ENCODE peak calls at places on chromosomes 13 and 19, in seven cellular contexts. One of them, this sample, is unnamed.

GRCh38 chr19:41774515-41774980 is 19.2 kb downstream of the CEACAM6 start:
- DNase-seq in OCI-LY7: no peak
- DNase-seq in HFFc6: no peak
- DNase-seq in GM06990: no peak
- DNase-seq in uterus: no peak
- DNase-seq in neural crest cell: no peak
- DNase-seq in foreskin fibroblast: no peak
- DNase-seq in this sample: no peak

GRCh38 chr19:45822716-45823115 is 7.6 kb upstream of the RSPH6A start:
- DNase-seq in GM06990: no peak
- DNase-seq in HFFc6: no peak
- DNase-seq in neural crest cell: no peak
- DNase-seq in uterus: no peak
- DNase-seq in foreskin fibroblast: no peak
- DNase-seq in OCI-LY7: no peak
- DNase-seq in this sample: no peak

GRCh38 chr13:32938907-32939306 is 77.3 kb upstream of the KL start:
- DNase-seq in HFFc6: peak; percentile 20
- DNase-seq in foreskin fibroblast: peak; percentile 14
- DNase-seq in OCI-LY7: no peak
- DNase-seq in uterus: no peak
- DNase-seq in GM06990: no peak
- DNase-seq in neural crest cell: no peak
- DNase-seq in this sample: no peak

GRCh38 chr19:1956143-1956537 is 15.2 kb downstream of the CSNK1G2 start:
- DNase-seq in foreskin fibroblast: no peak
- DNase-seq in neural crest cell: no peak
- DNase-seq in OCI-LY7: no peak
- DNase-seq in HFFc6: no peak
- DNase-seq in GM06990: no peak
- DNase-seq in uterus: no peak
- DNase-seq in this sample: no peak

GRCh38 chr19:10289167-10289835 is 451 bp upstream of the ICAM5 start:
- DNase-seq in uterus: no peak
- DNase-seq in foreskin fibroblast: peak; percentile 81
- DNase-seq in GM06990: peak; percentile 86
- DNase-seq in OCI-LY7: peak; percentile 89
- DNase-seq in neural crest cell: no peak
- DNase-seq in HFFc6: peak; percentile 78
- DNase-seq in this sample: peak; percentile 57

GRCh38 chr13:94351292-94352000 is 128.0 kb downstream of the DCT start:
- DNase-seq in neural crest cell: no peak
- DNase-seq in HFFc6: peak; percentile 76
- DNase-seq in OCI-LY7: no peak
- DNase-seq in foreskin fibroblast: peak; percentile 72
- DNase-seq in GM06990: no peak
- DNase-seq in uterus: no peak
- DNase-seq in this sample: no peak

GRCh38 chr19:1214862-1215731 is 9.5 kb downstream of the STK11 start:
- DNase-seq in uterus: no peak
- DNase-seq in foreskin fibroblast: no peak
- DNase-seq in HFFc6: peak; percentile 61
- DNase-seq in GM06990: peak; percentile 6
- DNase-seq in OCI-LY7: no peak
- DNase-seq in neural crest cell: no peak
- DNase-seq in this sample: no peak

GRCh38 chr19:17873661-17874422 is 2.1 kb downstream of the SLC5A5 start:
- DNase-seq in GM06990: peak; percentile 79
- DNase-seq in uterus: no peak
- DNase-seq in OCI-LY7: peak; percentile 78
- DNase-seq in foreskin fibroblast: no peak
- DNase-seq in neural crest cell: peak; percentile 58
- DNase-seq in HFFc6: no peak
- DNase-seq in this sample: peak; percentile 50

GRCh38 chr19:3494051-3494450 is 6.4 kb downstream of the DOHH start:
- DNase-seq in OCI-LY7: peak; percentile 25
- DNase-seq in neural crest cell: no peak
- DNase-seq in GM06990: no peak
- DNase-seq in HFFc6: no peak
- DNase-seq in foreskin fibroblast: no peak
- DNase-seq in uterus: no peak
- DNase-seq in this sample: no peak

GRCh38 chr19:5235458-5236219 is 105.0 kb downstream of the PTPRS start:
- DNase-seq in foreskin fibroblast: no peak
- DNase-seq in GM06990: no peak
- DNase-seq in uterus: no peak
- DNase-seq in HFFc6: no peak
- DNase-seq in neural crest cell: no peak
- DNase-seq in OCI-LY7: no peak
- DNase-seq in this sample: no peak
- TF ChIP-seq CTCF in foreskin fibroblast: no peak
- TF ChIP-seq CTCF in GM06990: no peak
- TF ChIP-seq CTCF in uterus: no peak
- TF ChIP-seq CTCF in HFFc6: no peak
- TF ChIP-seq CTCF in neural crest cell: no peak
- TF ChIP-seq CTCF in OCI-LY7: no peak
- TF ChIP-seq CTCF in this sample: no peak

DNA sequence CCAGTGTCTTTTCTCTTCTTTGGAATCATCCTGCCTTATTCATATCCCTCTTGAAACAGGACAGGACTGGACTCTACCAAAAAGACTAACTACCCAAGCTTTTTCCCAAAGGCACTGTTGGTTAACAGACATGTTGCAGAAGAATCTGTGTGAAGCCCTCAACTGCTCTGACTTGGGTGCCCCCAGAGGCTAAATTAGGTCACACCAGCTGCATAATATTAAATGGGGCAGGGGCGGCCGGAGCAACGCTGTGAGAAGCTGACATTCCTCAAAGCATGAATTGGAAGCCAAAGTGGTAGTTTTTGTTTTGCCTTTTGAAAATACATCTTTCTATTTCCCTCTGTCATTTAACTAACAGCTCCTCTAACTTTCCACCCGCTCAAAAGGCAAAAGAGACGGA is 185.9 kb downstream of the LHFPL6 start:
- DNase-seq in HFFc6: peak; percentile 8
- DNase-seq in OCI-LY7: peak; percentile 39
- DNase-seq in GM06990: no peak
- DNase-seq in neural crest cell: peak; percentile 40
- DNase-seq in uterus: no peak
- DNase-seq in foreskin fibroblast: no peak
- DNase-seq in this sample: no peak
- TF ChIP-seq CTCF in HFFc6: peak; percentile 60
- TF ChIP-seq CTCF in OCI-LY7: peak; percentile 66
- TF ChIP-seq CTCF in GM06990: no peak
- TF ChIP-seq CTCF in neural crest cell: peak; percentile 55
- TF ChIP-seq CTCF in uterus: no peak
- TF ChIP-seq CTCF in foreskin fibroblast: peak; percentile 5
- TF ChIP-seq CTCF in this sample: no peak

DNA sequence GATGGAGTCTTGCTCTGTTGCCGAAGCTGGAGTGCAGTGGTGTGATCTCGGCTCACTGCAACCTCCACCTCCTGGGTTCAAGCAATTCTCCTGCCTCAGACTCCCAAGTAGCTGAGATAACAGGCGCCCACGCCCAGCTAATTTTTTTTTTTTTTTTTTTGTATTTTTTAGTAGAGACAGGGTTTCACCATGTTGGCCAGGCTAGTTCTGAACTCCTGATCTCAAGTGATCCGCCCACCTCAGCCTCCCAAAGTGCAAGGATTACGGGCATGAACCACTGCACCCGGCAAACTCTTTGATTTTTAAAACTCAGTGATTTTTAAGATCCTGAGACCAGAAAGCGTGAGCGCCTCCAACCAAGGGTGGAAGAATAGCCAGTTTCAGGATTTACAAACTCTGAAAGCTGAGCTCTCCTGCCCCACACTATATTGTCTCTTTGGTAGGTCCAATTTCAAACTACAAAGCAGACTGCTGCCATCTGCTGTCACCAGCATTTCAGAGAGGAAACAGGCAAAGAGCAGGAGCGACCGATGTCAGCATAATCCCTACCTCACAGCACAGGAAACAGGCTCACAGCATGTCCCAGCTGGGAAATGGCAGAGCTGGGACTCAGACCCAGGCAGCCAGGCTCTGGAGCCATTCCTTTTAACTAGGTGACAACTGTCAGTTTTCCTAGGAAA is 9.2 kb downstream of the NOSIP start:
- DNase-seq in HFFc6: no peak
- DNase-seq in neural crest cell: no peak
- DNase-seq in GM06990: no peak
- DNase-seq in OCI-LY7: peak; percentile 42
- DNase-seq in uterus: no peak
- DNase-seq in foreskin fibroblast: no peak
- DNase-seq in this sample: no peak
- TF ChIP-seq CTCF in HFFc6: no peak
- TF ChIP-seq CTCF in neural crest cell: no peak
- TF ChIP-seq CTCF in GM06990: peak; percentile 8
- TF ChIP-seq CTCF in OCI-LY7: peak; percentile 68
- TF ChIP-seq CTCF in uterus: no peak
- TF ChIP-seq CTCF in foreskin fibroblast: no peak
- TF ChIP-seq CTCF in this sample: no peak

GRCh38 chr19:28560786-28561185 is 652.2 kb downstream of the UQCRFS1 start:
- DNase-seq in OCI-LY7: no peak
- DNase-seq in uterus: no peak
- DNase-seq in HFFc6: no peak
- DNase-seq in neural crest cell: no peak
- DNase-seq in foreskin fibroblast: no peak
- DNase-seq in GM06990: no peak
- DNase-seq in this sample: no peak

GRCh38 chr19:28556371-28556770 is 656.6 kb downstream of the UQCRFS1 start:
- DNase-seq in HFFc6: no peak
- DNase-seq in neural crest cell: no peak
- DNase-seq in GM06990: no peak
- DNase-seq in OCI-LY7: no peak
- DNase-seq in uterus: no peak
- DNase-seq in foreskin fibroblast: no peak
- DNase-seq in this sample: no peak

GRCh38 chr19:28555317-28555716 is 657.6 kb downstream of the UQCRFS1 start:
- DNase-seq in foreskin fibroblast: no peak
- DNase-seq in HFFc6: no peak
- DNase-seq in uterus: no peak
- DNase-seq in OCI-LY7: no peak
- DNase-seq in GM06990: no peak
- DNase-seq in neural crest cell: no peak
- DNase-seq in this sample: no peak

GRCh38 chr19:28554321-28555091 is 658.4 kb downstream of the UQCRFS1 start:
- DNase-seq in GM06990: no peak
- DNase-seq in neural crest cell: no peak
- DNase-seq in OCI-LY7: no peak
- DNase-seq in uterus: no peak
- DNase-seq in foreskin fibroblast: no peak
- DNase-seq in HFFc6: no peak
- DNase-seq in this sample: no peak

GRCh38 chr19:28558783-28559182 is 654.2 kb downstream of the UQCRFS1 start:
- DNase-seq in uterus: no peak
- DNase-seq in OCI-LY7: no peak
- DNase-seq in neural crest cell: no peak
- DNase-seq in HFFc6: no peak
- DNase-seq in foreskin fibroblast: no peak
- DNase-seq in GM06990: no peak
- DNase-seq in this sample: no peak
- TF ChIP-seq CTCF in uterus: no peak
- TF ChIP-seq CTCF in OCI-LY7: no peak
- TF ChIP-seq CTCF in neural crest cell: no peak
- TF ChIP-seq CTCF in HFFc6: no peak
- TF ChIP-seq CTCF in foreskin fibroblast: no peak
- TF ChIP-seq CTCF in GM06990: no peak
- TF ChIP-seq CTCF in this sample: no peak

DNA sequence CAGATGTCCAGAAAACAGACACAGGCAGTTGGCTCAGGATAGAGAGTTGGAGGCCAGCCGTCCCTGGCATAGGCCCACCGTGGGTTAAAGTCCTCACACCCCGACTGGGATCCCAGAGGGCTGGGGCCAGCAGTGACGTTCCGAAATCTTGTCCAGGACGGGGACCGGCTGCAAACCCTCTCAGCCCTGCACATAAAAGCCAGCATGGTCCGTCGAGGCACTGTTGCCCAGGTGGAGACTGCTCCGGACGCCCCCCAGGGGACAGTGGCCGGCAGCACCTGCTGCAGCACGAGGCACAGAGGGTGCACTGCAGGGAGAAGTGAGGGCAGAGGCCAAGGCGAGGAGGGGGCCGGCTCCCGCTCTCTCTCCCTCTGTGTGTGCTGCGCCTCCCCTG is 4.3 kb upstream of the IFNL2 start:
- DNase-seq in OCI-LY7: no peak
- DNase-seq in neural crest cell: no peak
- DNase-seq in uterus: no peak
- DNase-seq in GM06990: no peak
- DNase-seq in HFFc6: no peak
- DNase-seq in foreskin fibroblast: no peak
- DNase-seq in this sample: no peak
- TF ChIP-seq CTCF in OCI-LY7: no peak
- TF ChIP-seq CTCF in neural crest cell: no peak
- TF ChIP-seq CTCF in uterus: no peak
- TF ChIP-seq CTCF in GM06990: no peak
- TF ChIP-seq CTCF in HFFc6: no peak
- TF ChIP-seq CTCF in foreskin fibroblast: no peak
- TF ChIP-seq CTCF in this sample: no peak

GRCh38 chr19:4647676-4648644 is 8.6 kb downstream of the TNFAIP8L1 start:
- DNase-seq in OCI-LY7: no peak
- DNase-seq in HFFc6: no peak
- DNase-seq in uterus: peak; percentile 73
- DNase-seq in GM06990: no peak
- DNase-seq in foreskin fibroblast: no peak
- DNase-seq in neural crest cell: no peak
- DNase-seq in this sample: no peak
- TF ChIP-seq CTCF in OCI-LY7: peak; percentile 45
- TF ChIP-seq CTCF in HFFc6: peak; percentile 26
- TF ChIP-seq CTCF in uterus: no peak
- TF ChIP-seq CTCF in GM06990: peak; percentile 29
- TF ChIP-seq CTCF in foreskin fibroblast: no peak
- TF ChIP-seq CTCF in neural crest cell: no peak
- TF ChIP-seq CTCF in this sample: no peak

DNA sequence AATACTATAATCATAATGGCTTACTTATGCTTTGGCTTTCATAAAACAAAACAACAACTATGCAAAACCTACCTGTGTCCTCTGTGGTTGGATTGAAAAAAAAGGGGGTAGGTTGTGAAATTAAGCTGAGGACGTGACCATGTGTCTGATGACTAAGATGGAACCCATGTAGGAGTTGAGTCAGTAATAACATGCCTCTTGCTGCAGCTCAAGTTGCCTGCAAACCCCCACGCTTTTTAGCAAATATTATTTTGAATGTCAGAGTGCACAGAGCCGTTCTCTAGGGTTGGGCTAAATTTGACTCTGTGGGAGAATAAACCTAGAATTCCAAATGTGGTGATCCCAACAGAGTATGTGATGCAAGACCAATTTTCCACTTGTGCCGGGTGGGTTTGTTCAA is 209.3 kb downstream of the KCNRG start:
- DNase-seq in uterus: no peak
- DNase-seq in HFFc6: no peak
- DNase-seq in neural crest cell: no peak
- DNase-seq in OCI-LY7: no peak
- DNase-seq in GM06990: no peak
- DNase-seq in foreskin fibroblast: no peak
- DNase-seq in this sample: no peak
- TF ChIP-seq CTCF in uterus: no peak
- TF ChIP-seq CTCF in HFFc6: no peak
- TF ChIP-seq CTCF in neural crest cell: no peak
- TF ChIP-seq CTCF in OCI-LY7: no peak
- TF ChIP-seq CTCF in GM06990: no peak
- TF ChIP-seq CTCF in foreskin fibroblast: no peak
- TF ChIP-seq CTCF in this sample: no peak

This sample was measured in activated B cell treated with CpG ODN at 0.5 μM for 24 hours.